ENCODE peak calls at places on chromosomes 12 and 14, in six cellular contexts. X is vagina, D is stomach, J is Peyer's patch, T is HCT116, G is breast epithelium. L is an unnamed sample.

GRCh38 chr14:90616313-90616712 is 199.9 kb downstream of the TTC7B start:
- DNase-seq in X (no peak), J (no peak), G (no peak), D (no peak), T (no peak), L (no peak)

GRCh38 chr12:122183588-122183940 is 641 bp downstream of the LRRC43 start:
- DNase-seq in J (no peak), X (no peak), D (no peak), T (no peak), G (no peak), L (no peak)

GRCh38 chr12:91687052-91688017 is 458.3 kb downstream of the BTG1 start:
- DNase-seq in J (no peak), G (no peak), X (no peak), T (peak; percentile 23), D (no peak), L (no peak)

GRCh38 chr12:9372202-9372601 is 164.0 kb upstream of the PZP start:
- DNase-seq in D (no peak), J (no peak), T (no peak), X (no peak), G (no peak), L (no peak)

GRCh38 chr14:60722163-60722835 is 1.9 kb downstream of the SIX4 start:
- DNase-seq in G (no peak), J (no peak), T (no peak), D (peak; percentile 40), X (no peak), L (peak; percentile 23)

GRCh38 chr14:31037709-31038221 is 11.6 kb upstream of the STRN3 start:
- DNase-seq in G (no peak), T (no peak), X (no peak), D (no peak), J (no peak), L (no peak)

GRCh38 chr12:64634508-64635092 is 24.3 kb downstream of the RASSF3 start:
- DNase-seq in D (no peak), T (no peak), G (no peak), X (no peak), J (no peak), L (no peak)

GRCh38 chr12:85283560-85283959 is 3.5 kb downstream of the ALX1 start:
- DNase-seq in G (no peak), D (no peak), X (no peak), T (no peak), J (no peak), L (no peak)

DNA sequence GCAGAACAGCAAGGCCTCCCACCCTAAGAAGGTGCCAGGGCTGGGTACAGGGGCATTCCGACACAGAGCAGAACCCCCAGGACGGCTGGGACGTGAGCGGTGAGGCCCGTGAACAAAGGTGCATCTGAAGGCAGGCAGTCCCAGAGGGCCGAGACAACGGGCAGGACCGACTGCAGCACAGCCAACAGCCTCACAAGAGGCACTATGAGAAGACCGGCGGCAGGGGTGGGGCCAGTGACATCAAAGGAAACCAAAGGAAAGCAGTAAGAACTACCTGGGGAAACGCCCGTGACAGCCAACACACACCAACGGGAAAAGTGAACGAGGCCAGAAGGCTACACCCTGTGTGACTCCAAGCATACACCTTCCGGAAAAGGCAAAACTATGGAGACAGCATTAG is 9.1 kb downstream of the BTBD6 start:
- DNase-seq in T (no peak), X (no peak), G (no peak), J (no peak), D (no peak), L (no peak)
- TF ChIP-seq POLR2A in T (no peak), X (no peak), G (no peak), J (peak; percentile 40), D (no peak), L (no peak)

GRCh38 chr12:11729439-11730150 is 80.1 kb downstream of the ETV6 start:
- DNase-seq in D (no peak), T (no peak), G (no peak), J (no peak), X (no peak), L (no peak)
- H3K4me1 ChIP-seq in D (peaks cover 77% of the 10 kb centered on the region), T (peaks cover 33% of the 10 kb centered on the region), G (peaks cover 26% of the 10 kb centered on the region), J (peaks cover 60% of the 10 kb centered on the region), X (peaks cover 43% of the 10 kb centered on the region), L (peaks cover 13% of the 10 kb centered on the region)

DNA sequence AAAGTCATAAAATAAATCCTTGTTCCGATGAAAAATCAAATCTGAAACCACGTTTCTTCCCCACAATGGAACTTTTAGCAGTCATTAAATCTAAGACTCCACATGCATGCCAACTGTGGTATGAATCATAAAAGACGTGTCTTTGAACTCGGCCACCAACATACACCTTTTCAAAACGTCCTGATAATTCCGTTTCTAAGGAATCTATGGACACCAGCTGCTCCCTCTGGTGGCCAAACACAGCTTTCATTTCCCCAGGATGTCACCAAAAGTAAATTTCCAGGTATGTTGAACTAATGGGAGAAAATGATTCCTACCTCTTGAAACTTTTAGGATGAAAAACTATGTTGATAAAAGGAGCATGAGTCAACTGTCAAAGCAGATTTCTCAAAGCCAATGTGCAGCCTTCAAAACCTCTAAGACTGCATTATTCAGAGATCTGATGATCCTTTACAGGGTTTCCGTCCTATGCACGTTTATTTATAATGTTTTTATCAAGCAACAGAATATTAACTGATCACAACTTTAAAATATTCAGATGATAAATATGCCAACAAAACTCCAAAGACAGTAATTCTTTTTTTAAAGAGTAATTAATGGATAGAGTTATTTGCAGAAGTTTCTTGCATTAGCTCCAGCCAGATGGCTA is 96.2 kb downstream of the CIT start:
- DNase-seq in G (no peak), X (no peak), J (no peak), D (peak; percentile 78), T (peak; percentile 39), L (peak; percentile 77)
- TF ChIP-seq CTCF in G (peak; percentile 62), X (peak; percentile 67), J (peak; percentile 21), D (peak; percentile 55), T (peak; percentile 64), L (peak; percentile 82)

DNA sequence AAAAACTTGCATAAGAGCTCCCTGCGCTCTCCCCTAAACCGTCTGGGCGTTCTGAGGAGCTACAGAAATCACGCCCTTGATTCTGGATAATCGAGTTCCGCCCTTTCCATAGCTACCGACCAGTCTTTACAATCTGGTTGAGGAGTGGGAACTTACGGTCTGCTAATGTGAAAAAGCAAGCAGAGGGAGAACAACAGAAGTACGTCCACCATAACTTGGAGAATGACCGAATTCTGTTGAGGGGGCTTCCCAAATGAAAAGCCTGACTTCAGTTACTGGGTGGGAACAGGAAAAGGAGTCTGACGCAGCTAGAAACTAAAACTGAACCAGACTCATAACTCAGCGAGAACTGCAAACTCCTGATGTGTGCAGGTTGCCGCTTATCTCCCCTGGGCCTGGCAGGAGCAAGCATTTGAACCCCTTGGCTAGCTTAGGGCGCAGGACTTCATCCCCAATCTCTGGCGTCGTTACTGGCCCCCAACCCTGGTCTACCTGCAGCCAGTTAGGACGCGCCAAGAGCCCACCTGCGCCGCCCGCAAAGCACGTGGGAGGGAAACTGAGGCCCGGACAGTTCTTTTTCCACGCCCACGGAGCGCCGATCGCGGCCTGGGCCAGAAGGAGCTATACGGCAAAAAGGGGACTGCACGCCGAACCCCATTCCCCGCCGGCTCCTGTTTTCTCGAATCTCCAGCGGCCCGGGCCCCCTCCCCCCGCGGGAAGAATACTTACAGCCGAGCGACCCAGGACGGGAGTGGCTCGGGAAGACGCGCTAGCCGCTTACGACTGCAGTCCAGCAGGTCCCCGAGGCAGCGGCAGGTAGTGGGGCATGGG is 818 bp downstream of the LRIG3 start:
- DNase-seq in T (no peak), J (no peak), G (peak; percentile 53), X (no peak), D (no peak), L (peak; percentile 34)
- TF ChIP-seq POLR2A in T (no peak), J (no peak), G (no peak), X (no peak), D (no peak), L (no peak)

GRCh38 chr12:114681149-114681849 is 2.7 kb downstream of the TBX3 start:
- DNase-seq in G (no peak), T (no peak), J (no peak), X (no peak), D (no peak), L (no peak)
- H3K4me1 ChIP-seq in G (no peaks in the 10 kb centered on the region), T (peaks cover 23% of the 10 kb centered on the region), J (no peaks in the 10 kb centered on the region), X (peaks cover 31% of the 10 kb centered on the region), D (peaks cover 27% of the 10 kb centered on the region), L (peaks cover 30% of the 10 kb centered on the region)

GRCh38 chr12:48956279-48957140 is 777 bp downstream of the ARF3 start:
- DNase-seq in D (peak; percentile 59), X (peak; percentile 96), J (peak; percentile 49), G (peak; percentile 75), T (peak; percentile 93), L (peak; percentile 95)
- TF ChIP-seq CTCF in D (no peak), X (no peak), J (no peak), G (no peak), T (no peak), L (no peak)

GRCh38 chr14:94158239-94158888 is 15.8 kb upstream of the PPP4R4 start:
- DNase-seq in T (no peak), X (no peak), D (no peak), G (no peak), J (no peak), L (no peak)

GRCh38 chr14:94157195-94157594 is 16.9 kb upstream of the PPP4R4 start:
- DNase-seq in X (no peak), J (no peak), D (no peak), T (no peak), G (no peak), L (no peak)

DNA sequence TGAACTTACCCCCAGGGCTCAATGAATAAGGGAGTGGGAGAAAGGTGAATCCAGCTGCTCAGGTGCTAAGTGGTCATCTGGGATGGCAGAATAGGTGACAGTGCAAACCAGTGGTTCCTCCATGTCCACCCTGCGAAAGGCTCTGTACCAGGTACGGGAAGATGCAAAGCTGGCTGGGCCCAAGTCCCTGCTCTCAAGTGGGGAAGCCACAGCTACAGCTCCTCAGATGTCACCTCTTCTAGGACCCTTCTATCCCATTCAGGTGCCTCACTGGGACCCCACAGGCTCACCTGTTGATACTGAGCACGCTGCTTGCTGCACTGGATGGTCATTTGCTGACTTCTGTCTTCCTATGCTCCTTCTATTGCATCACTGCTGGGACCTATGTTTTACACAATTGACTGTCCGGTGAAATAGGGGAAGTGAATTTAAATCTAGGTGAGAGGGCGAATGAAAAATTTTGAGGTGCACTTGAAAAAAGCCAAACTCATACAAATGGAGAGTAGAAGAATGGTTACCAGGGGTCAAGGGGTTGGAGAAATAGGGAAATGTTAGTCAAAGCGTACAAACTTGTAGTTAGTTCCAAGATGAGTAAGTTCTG is 20.3 kb upstream of the PPP4R4 start:
- DNase-seq in X (no peak), D (no peak), G (no peak), J (no peak), T (no peak), L (no peak)
- TF ChIP-seq POLR2A in X (no peak), D (no peak), G (no peak), J (no peak), T (no peak), L (no peak)

DNA sequence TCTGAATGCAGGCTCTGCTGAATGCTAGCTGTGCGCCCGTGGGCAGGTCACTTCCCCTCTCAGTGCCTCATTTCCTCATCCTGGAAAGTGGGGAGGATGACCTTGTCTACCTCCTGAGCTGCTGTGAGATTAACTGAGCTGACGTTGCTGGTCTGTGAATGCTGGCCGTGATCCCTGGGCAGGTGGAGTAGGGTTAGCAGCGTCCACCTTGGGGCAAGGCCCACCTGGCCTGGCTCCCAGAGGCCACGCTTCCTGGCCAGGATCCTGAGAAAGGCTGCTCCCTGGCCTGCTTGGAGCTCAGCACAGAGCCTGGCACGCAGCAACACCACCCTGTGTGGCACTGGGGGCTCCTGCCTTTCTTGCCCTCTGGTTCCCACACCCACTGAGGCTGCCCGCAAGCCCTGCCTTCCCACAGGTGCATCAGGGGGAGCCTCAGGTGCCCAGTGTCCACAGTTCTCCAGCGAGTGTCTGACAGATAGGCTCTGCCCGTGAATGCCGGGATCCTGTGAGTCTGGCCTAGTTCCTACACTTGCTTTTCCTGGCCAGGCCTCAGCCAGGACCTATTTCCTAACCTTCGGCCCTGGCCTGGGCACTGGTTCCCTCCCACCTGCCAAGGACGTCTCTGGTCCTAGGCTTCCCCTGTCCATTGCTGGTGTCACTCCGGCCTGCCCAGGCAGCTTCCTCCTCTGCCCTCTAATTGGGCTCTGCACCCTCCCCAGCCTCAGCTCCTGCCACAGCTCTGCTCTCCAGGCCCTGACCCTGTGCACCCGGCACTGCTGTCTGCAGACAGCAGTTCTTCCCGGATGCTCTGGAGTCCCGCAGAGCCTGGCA is 37.2 kb upstream of the TDRD9 start:
- DNase-seq in D (peak; percentile 83), T (no peak), G (no peak), J (no peak), X (no peak), L (peak; percentile 62)
- H3K4me1 ChIP-seq in D (peaks cover 69% of the 10 kb centered on the region), T (peaks cover 53% of the 10 kb centered on the region), G (no peaks in the 10 kb centered on the region), J (no peaks in the 10 kb centered on the region), X (peaks cover 4% of the 10 kb centered on the region), L (peaks cover 12% of the 10 kb centered on the region)